ENCODE peak calls at places on chromosomes 11 and 22, in six cellular contexts. O is HFF-Myc, I is IMR-90, U is dorsolateral prefrontal cortex, L is mammary epithelial cell, F is astrocyte of the spinal cord. R is an unnamed sample.

GRCh38 chr22:25172153-25172552 is 27.5 kb upstream of the CRYBB3 start:
- DNase-seq in O (no peak), I (no peak), U (no peak), L (no peak), F (no peak), R (no peak)

GRCh38 chr11:67238894-67239794 is 27.1 kb upstream of the GRK2 start:
- DNase-seq in O (no peak), I (peak), U (no peak), L (peak), F (no peak), R (no peak)

GRCh38 chr11:33065445-33066178 is 26.2 kb downstream of the TCP11L1 start:
- DNase-seq in O (peak), I (peak), U (peak), L (peak), F (peak), R (peak)

GRCh38 chr11:105244157-105244820 is 104.7 kb upstream of the CARD18 start:
- DNase-seq in O (peak), I (peak), U (no peak), L (peak), F (peak), R (peak)

GRCh38 chr11:133955091-133955846 is 1.5 kb downstream of the IGSF9B start:
- DNase-seq in O (no peak), I (no peak), U (peak), L (no peak), F (no peak), R (no peak)

GRCh38 chr11:57413681-57414080 is 13.2 kb downstream of the SLC43A3 start:
- DNase-seq in O (no peak), I (no peak), U (no peak), L (no peak), F (no peak), R (no peak)

GRCh38 chr11:14075118-14075601 is 112.6 kb downstream of the SPON1 start:
- DNase-seq in O (no peak), I (no peak), U (no peak), L (peak), F (peak), R (peak)

GRCh38 chr11:120403966-120404365 is 67.8 kb downstream of the ARHGEF12 start:
- DNase-seq in O (no peak), I (no peak), U (no peak), L (no peak), F (no peak), R (no peak)

GRCh38 chr11:63620928-63621539 is 6.8 kb upstream of the PLAAT3 start:
- DNase-seq in O (no peak), I (no peak), U (no peak), L (no peak), F (no peak), R (no peak)

GRCh38 chr11:126702987-126703386 is 297.6 kb downstream of the KIRREL3 start:
- DNase-seq in O (no peak), I (no peak), U (no peak), L (no peak), F (no peak), R (no peak)

GRCh38 chr11:69444381-69445130 is 36.9 kb upstream of the LINC01488 start:
- DNase-seq in O (peak), I (peak), U (no peak), L (peak), F (peak), R (peak)
- TF ChIP-seq CTCF in O (peak), I (peak), U (no peak), L (peak), F (peak), R (peak)

DNA sequence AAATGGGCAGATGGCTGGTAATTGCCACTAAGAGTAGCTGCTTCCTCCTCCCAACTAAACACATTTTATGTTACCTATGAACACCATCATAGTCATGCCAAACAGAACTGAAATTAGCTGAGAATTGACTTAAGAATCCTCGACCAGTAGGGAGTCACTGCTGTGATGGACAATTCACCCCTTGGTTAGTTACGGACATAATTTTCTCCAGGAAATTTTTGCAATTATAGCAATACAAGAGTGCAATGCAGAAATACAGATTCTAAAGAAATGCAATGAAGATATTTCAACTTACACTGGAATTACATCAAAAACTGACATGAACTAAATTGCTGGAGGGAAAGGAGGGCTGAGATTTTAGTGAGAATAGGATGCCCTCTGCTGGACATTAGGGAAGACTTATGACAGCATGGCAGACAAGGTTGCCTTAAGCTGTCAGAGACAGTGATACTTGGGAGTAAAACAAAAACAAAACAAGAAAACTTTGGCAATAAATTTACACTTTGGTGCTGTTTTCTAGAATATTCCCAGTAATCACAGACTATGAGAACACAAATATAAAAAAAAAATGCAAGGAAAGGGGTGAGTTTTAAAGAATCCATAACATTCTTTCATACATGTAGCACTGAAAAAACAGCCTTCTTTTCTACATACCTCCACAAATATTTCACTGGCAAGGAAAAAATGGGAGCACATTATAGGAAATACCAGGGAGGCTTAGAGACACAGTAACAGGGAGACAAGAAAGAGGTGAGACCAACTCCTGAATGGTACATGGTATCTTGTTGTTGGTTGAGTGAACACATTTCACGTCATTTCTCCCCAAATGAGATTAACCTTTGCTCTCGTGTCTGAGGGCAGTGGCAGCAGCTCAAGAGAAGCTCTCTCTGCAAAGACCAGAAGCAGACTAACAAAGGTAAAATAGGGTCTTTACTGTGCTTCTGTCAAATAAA is 11.2 kb upstream of the PPP2R1B start:
- DNase-seq in O (no peak), I (peak), U (no peak), L (peak), F (peak), R (peak)
- TF ChIP-seq CTCF in O (peak), I (peak), U (peak), L (peak), F (peak), R (peak)

GRCh38 chr22:22879675-22880029 is 8.0 kb upstream of the IGLL5 start:
- DNase-seq in O (no peak), I (no peak), U (no peak), L (no peak), F (no peak), R (no peak)

GRCh38 chr22:22878801-22879674 is 8.6 kb upstream of the IGLL5 start:
- DNase-seq in O (no peak), I (no peak), U (no peak), L (no peak), F (no peak), R (no peak)

GRCh38 chr22:22880645-22881044 is 7.0 kb upstream of the IGLL5 start:
- DNase-seq in O (no peak), I (no peak), U (no peak), L (no peak), F (no peak), R (no peak)

GRCh38 chr22:22878211-22878570 is 9.4 kb upstream of the IGLL5 start:
- DNase-seq in O (no peak), I (no peak), U (no peak), L (no peak), F (no peak), R (no peak)

GRCh38 chr22:22877523-22878210 is 9.9 kb upstream of the IGLL5 start:
- DNase-seq in O (peak), I (peak), U (peak), L (peak), F (peak), R (peak)
- TF ChIP-seq CTCF in O (peak), I (peak), U (peak), L (peak), F (peak), R (peak)

GRCh38 chr11:2148253-2149000 is 9.2 kb upstream of the IGF2 start:
- DNase-seq in O (no peak), I (no peak), U (no peak), L (no peak), F (no peak), R (no peak)

GRCh38 chr11:2151500-2152257 is 9.3 kb downstream of the INS start:
- DNase-seq in O (no peak), I (peak), U (peak), L (peak), F (peak), R (peak)

GRCh38 chr11:2147391-2147790 is 8.2 kb upstream of the IGF2 start:
- DNase-seq in O (no peak), I (no peak), U (no peak), L (no peak), F (no peak), R (no peak)

GRCh38 chr11:2149471-2150205 is 10.4 kb upstream of the IGF2 start:
- DNase-seq in O (no peak), I (no peak), U (no peak), L (no peak), F (no peak), R (no peak)

GRCh38 chr11:2150206-2150847 is 10.7 kb downstream of the INS start:
- DNase-seq in O (no peak), I (peak), U (no peak), L (peak), F (peak), R (peak)
- TF ChIP-seq CTCF in O (peak), I (peak), U (no peak), L (peak), F (peak), R (peak)

GRCh38 chr22:26981111-26981510 is 323.7 kb downstream of the MIAT start:
- DNase-seq in O (no peak), I (no peak), U (no peak), L (no peak), F (no peak), R (no peak)
- TF ChIP-seq CTCF in O (no peak), I (no peak), U (no peak), L (no peak), F (no peak), R (no peak)

GRCh38 chr11:101797335-101797734 is 117.5 kb upstream of the CEP126 start:
- DNase-seq in O (no peak), I (peak), U (no peak), L (no peak), F (peak), R (peak)

DNA sequence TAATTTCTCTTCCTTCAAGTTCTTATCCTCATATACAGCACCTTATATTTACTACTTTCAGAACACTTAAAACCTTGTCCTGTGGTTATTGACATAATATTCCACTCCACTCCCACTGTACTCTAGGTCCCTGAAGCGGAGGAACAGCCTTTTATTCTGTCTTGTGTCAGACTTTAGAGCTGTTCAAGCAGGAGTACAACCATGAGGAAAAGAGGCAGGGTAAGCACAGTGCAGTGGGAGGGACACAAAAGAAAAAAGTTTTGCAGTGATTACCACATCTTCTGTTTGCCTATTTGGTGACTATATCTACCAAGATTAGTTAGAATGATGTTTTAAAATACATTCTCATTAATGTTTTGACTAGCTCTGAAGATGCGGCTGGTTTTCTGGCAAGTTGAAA is 122.0 kb upstream of the CEP126 start:
- DNase-seq in O (no peak), I (no peak), U (no peak), L (no peak), F (no peak), R (no peak)
- TF ChIP-seq CTCF in O (no peak), I (no peak), U (no peak), L (no peak), F (no peak), R (no peak)